ENCODE peak calls at places on chromosomes 6 and 20, in six cellular contexts. R is fibroblast of mammary gland, Q is bronchial epithelial cell, L is D721Med, J is transverse colon, N is pancreas. K is an unnamed sample.

GRCh38 chr6:106981901-106982300 is 7.4 kb upstream of the CD24 start:
- DNase-seq in J (no peak), R (peak; percentile 59), N (no peak), L (no peak), Q (no peak), K (no peak)

GRCh38 chr20:63106108-63106764 is 99.5 kb upstream of the BHLHE23 start:
- DNase-seq in R (peak; percentile 8), N (peak; percentile 79), L (no peak), Q (no peak), J (peak; percentile 72), K (peak; percentile 60)

GRCh38 chr20:25222461-25223178 is 25.3 kb upstream of the PYGB start:
- DNase-seq in Q (no peak), J (no peak), R (no peak), L (no peak), N (no peak), K (no peak)

GRCh38 chr20:25139061-25139705 is 56.3 kb upstream of the ENTPD6 start:
- DNase-seq in J (no peak), Q (no peak), N (no peak), L (no peak), R (no peak), K (peak; percentile 6)

GRCh38 chr20:53736122-53736756 is 142.6 kb upstream of the ZNF217 start:
- DNase-seq in Q (peak; percentile 62), J (no peak), L (no peak), R (no peak), N (no peak), K (peak; percentile 61)

GRCh38 chr6:57013501-57013900 is 33.0 kb upstream of the KIAA1586 start:
- DNase-seq in N (no peak), L (no peak), R (peak; percentile 90), Q (peak; percentile 79), J (no peak), K (no peak)

GRCh38 chr6:85747654-85748053 is 105.0 kb upstream of the SYNCRIP start:
- DNase-seq in N (no peak), J (no peak), Q (peak; percentile 81), L (no peak), R (peak; percentile 28), K (no peak)

GRCh38 chr6:54846243-54846856 is at the start of gene FAM83B:
- DNase-seq in L (no peak), N (peak; percentile 82), J (peak; percentile 87), Q (peak; percentile 96), R (no peak), K (peak; percentile 82)

GRCh38 chr6:31580807-31581437 is 1.3 kb downstream of the LTB start:
- DNase-seq in N (peak; percentile 82), Q (peak; percentile 45), J (peak; percentile 88), R (peak; percentile 66), L (peak; percentile 86), K (peak; percentile 98)

GRCh38 chr6:16196958-16197576 is 41.3 kb upstream of the GMPR start:
- DNase-seq in N (no peak), L (no peak), J (no peak), Q (no peak), R (no peak), K (no peak)

GRCh38 chr20:62766716-62767115 is 29.6 kb upstream of the MRGBP start:
- DNase-seq in J (peak; percentile 60), N (peak; percentile 67), R (no peak), L (no peak), Q (peak; percentile 20), K (peak; percentile 94)

GRCh38 chr20:34522969-34523871 is 7.0 kb downstream of the DYNLRB1 start:
- DNase-seq in R (peak; percentile 59), N (peak; percentile 30), Q (peak; percentile 45), L (no peak), J (peak; percentile 72), K (peak; percentile 84)

GRCh38 chr6:109096198-109096597 is 891 bp downstream of the CEP57L1 start:
- DNase-seq in J (no peak), Q (no peak), R (peak; percentile 56), N (no peak), L (no peak), K (no peak)

GRCh38 chr6:85775883-85776282 is 133.2 kb upstream of the SYNCRIP start:
- DNase-seq in L (no peak), R (no peak), N (no peak), Q (no peak), J (no peak), K (peak; percentile 6)

GRCh38 chr6:93418448-93419303 is 683 bp downstream of the EPHA7 start:
- DNase-seq in Q (peak; percentile 15), R (no peak), J (peak; percentile 18), L (peak; percentile 19), N (peak; percentile 16), K (peak; percentile 14)

GRCh38 chr6:148328876-148329567 is 13.6 kb upstream of the SASH1 start:
- DNase-seq in J (no peak), L (no peak), Q (no peak), N (no peak), R (no peak), K (no peak)

GRCh38 chr20:62751551-62752150 is 43.0 kb downstream of the NTSR1 start:
- DNase-seq in R (no peak), J (no peak), Q (no peak), L (no peak), N (no peak), K (no peak)

GRCh38 chr6:159806021-159806458 is 6.0 kb downstream of the PNLDC1 start:
- DNase-seq in L (no peak), N (no peak), Q (peak; percentile 70), R (peak; percentile 20), J (no peak), K (peak; percentile 55)

GRCh38 chr20:36720510-36720909 is 25.4 kb downstream of the NDRG3 start:
- DNase-seq in J (no peak), R (peak; percentile 67), Q (no peak), N (no peak), L (no peak), K (no peak)

GRCh38 chr20:2528671-2529070 is 7.7 kb upstream of the TMC2 start:
- DNase-seq in R (no peak), N (no peak), J (no peak), L (no peak), Q (no peak), K (no peak)

GRCh38 chr6:82362868-82363267 is 749 bp upstream of the TPBG start:
- DNase-seq in N (no peak), L (no peak), J (no peak), Q (peak; percentile 53), R (peak; percentile 98), K (no peak)

GRCh38 chr6:82362144-82362543 is 1.5 kb upstream of the TPBG start:
- DNase-seq in N (no peak), R (peak; percentile 33), L (no peak), Q (no peak), J (no peak), K (no peak)

GRCh38 chr6:82365011-82365751 is 1.6 kb downstream of the TPBG start:
- DNase-seq in Q (peak; percentile 37), J (peak; percentile 16), L (no peak), R (no peak), N (peak; percentile 32), K (peak; percentile 59)

GRCh38 chr6:82364087-82365010 is 732 bp downstream of the TPBG start:
- DNase-seq in Q (peak; percentile 46), N (peak; percentile 57), R (peak; percentile 60), J (peak; percentile 46), L (no peak), K (peak; percentile 67)

GRCh38 chr6:82363368-82364086 is at the start of gene TPBG:
- DNase-seq in L (no peak), N (peak; percentile 66), J (peak; percentile 61), Q (peak; percentile 84), R (peak; percentile 93), K (peak; percentile 77)
- TF ChIP-seq CTCF in L (peak; percentile 44), N (no peak), J (no peak), Q (peak; percentile 49), R (peak; percentile 35), K (peak; percentile 21)

GRCh38 chr6:152854086-152854795 is 103.6 kb downstream of the VIP start:
- DNase-seq in J (no peak), L (no peak), N (no peak), R (no peak), Q (no peak), K (no peak)

GRCh38 chr6:152858151-152858550 is 107.6 kb downstream of the VIP start:
- DNase-seq in J (no peak), N (no peak), Q (no peak), L (no peak), R (no peak), K (no peak)

GRCh38 chr6:152863618-152864326 is 113.2 kb downstream of the VIP start:
- DNase-seq in N (peak; percentile 39), R (peak; percentile 77), L (no peak), Q (peak; percentile 65), J (peak; percentile 60), K (peak; percentile 50)

DNA sequence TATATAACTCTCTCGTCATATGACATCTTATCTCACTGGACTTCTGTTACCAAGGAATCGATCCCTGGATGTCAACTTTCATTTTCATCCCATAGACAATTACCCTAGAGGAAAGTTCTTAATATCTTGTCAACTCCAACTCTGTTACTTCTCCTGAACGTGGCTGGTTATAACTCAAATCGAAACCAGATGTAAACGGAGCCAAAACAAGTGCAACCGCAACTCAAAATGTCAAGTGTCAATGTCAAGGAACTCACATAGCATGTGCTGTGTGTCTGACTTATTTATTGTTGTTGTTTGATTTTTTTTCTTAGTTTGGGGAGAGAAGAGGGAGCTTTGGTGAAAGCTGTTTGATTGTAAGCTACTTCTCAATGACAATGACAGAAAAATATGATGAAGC is 108.6 kb downstream of the VIP start:
- DNase-seq in L (no peak), R (no peak), Q (no peak), J (no peak), N (no peak), K (no peak)
- TF ChIP-seq CTCF in L (no peak), R (no peak), Q (no peak), J (no peak), N (no peak), K (no peak)

GRCh38 chr6:21601932-21602390 is 8.4 kb downstream of the SOX4 start:
- DNase-seq in L (no peak), N (no peak), R (no peak), J (no peak), Q (no peak), K (no peak)
- TF ChIP-seq CTCF in L (no peak), N (no peak), R (no peak), J (no peak), Q (no peak), K (no peak)

GRCh38 chr20:20289331-20289730 is 78.6 kb upstream of the INSM1 start:
- DNase-seq in R (no peak), J (no peak), L (no peak), N (no peak), Q (no peak), K (no peak)

GRCh38 chr20:20293986-20294385 is 73.9 kb upstream of the INSM1 start:
- DNase-seq in N (no peak), J (no peak), Q (no peak), L (no peak), R (no peak), K (no peak)

GRCh38 chr20:20295621-20296498 is 72.0 kb upstream of the INSM1 start:
- DNase-seq in Q (no peak), J (no peak), R (peak; percentile 1), N (no peak), L (no peak), K (no peak)

GRCh38 chr20:20297181-20297580 is 70.7 kb upstream of the INSM1 start:
- DNase-seq in L (no peak), J (no peak), R (no peak), N (no peak), Q (no peak), K (no peak)

DNA sequence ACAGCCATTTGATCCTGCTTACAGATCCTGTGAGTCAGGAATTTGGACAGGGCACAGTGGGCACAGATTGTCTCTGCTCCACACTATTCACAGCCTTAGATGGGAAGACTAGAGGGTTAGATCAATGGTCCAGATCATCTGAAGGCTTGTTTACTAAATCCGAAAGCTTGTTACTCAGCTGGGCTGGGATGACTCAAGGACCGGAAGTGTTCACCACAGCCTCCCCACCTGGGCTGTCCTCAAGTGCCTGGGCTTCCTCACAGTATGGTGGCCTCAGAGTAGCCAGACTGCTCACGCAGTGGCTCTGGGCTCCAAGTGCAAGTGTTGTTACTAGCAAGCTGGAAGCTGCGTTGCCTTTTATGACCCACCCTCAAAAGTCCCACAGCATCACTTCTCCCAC is 75.4 kb upstream of the INSM1 start:
- DNase-seq in L (no peak), J (no peak), Q (no peak), R (no peak), N (no peak), K (no peak)
- TF ChIP-seq CTCF in L (no peak), J (no peak), Q (no peak), R (no peak), N (no peak), K (no peak)